ENCODE peak calls at places on chromosomes 16 and 17, in nine cellular contexts. N, L, W, I, S, H, V, T and Y are unnamed samples.

GRCh38 chr17:47254403-47254943 is 846 bp downstream of the ITGB3 start:
- DNase-seq in N (no peak), H (no peak), W (no peak), I (no peak), T (no peak), V (no peak), S (no peak), L (no peak), Y (no peak)

GRCh38 chr17:9981344-9981915 is 76.4 kb upstream of the RCVRN start:
- DNase-seq in S (no peak), I (no peak), L (no peak), W (no peak), N (no peak), H (no peak), T (no peak), V (no peak), Y (no peak)

GRCh38 chr16:78175287-78175686 is 75.8 kb downstream of the WWOX start:
- DNase-seq in V (no peak), H (no peak), W (no peak), T (no peak), S (no peak), N (no peak), I (no peak), L (no peak), Y (no peak)

GRCh38 chr16:58652741-58653140 is 23.1 kb upstream of the CNOT1 start:
- DNase-seq in W (no peak), T (no peak), H (no peak), L (no peak), N (no peak), V (no peak), S (no peak), I (peak; percentile 57), Y (no peak)

GRCh38 chr16:67845291-67846062 is 1.3 kb upstream of the NUTF2 start:
- DNase-seq in N (no peak), L (no peak), W (no peak), S (no peak), I (no peak), T (no peak), H (no peak), V (no peak), Y (no peak)

GRCh38 chr16:49747654-49748053 is 108.3 kb downstream of the ZNF423 start:
- DNase-seq in I (no peak), N (no peak), V (no peak), H (no peak), L (no peak), T (no peak), S (no peak), W (no peak), Y (no peak)

GRCh38 chr17:36148559-36149295 is 27.7 kb downstream of the TBC1D3B start:
- DNase-seq in L (peak; percentile 67), N (peak; percentile 18), I (peak; percentile 53), V (peak; percentile 51), T (peak; percentile 73), S (peak; percentile 95), H (peak; percentile 41), W (peak; percentile 74), Y (no peak)

GRCh38 chr17:29784661-29785060 is 145.4 kb downstream of the SSH2 start:
- DNase-seq in S (no peak), N (no peak), W (no peak), H (no peak), T (no peak), V (no peak), I (no peak), L (peak; percentile 12), Y (no peak)

GRCh38 chr17:16463341-16464000 is 28.5 kb downstream of the LRRC75A start:
- DNase-seq in T (no peak), S (peak; percentile 85), L (peak; percentile 70), V (peak; percentile 60), I (peak; percentile 90), W (peak; percentile 90), N (no peak), H (no peak), Y (no peak)

GRCh38 chr17:40358323-40359038 is 6.1 kb downstream of the GJD3 start:
- DNase-seq in L (peak; percentile 84), T (peak; percentile 94), V (peak; percentile 87), I (peak; percentile 93), S (peak; percentile 97), W (peak; percentile 93), H (peak; percentile 92), N (peak; percentile 90), Y (no peak)

GRCh38 chr16:89374393-89374948 is 115.9 kb downstream of the ANKRD11 start:
- DNase-seq in L (no peak), N (no peak), W (no peak), V (peak; percentile 44), T (no peak), I (no peak), S (no peak), H (no peak), Y (no peak)

GRCh38 chr17:77884019-77884418 is 74.5 kb upstream of the TNRC6C start:
- DNase-seq in S (peak; percentile 82), L (no peak), H (no peak), I (no peak), V (no peak), W (no peak), N (no peak), T (no peak), Y (no peak)

GRCh38 chr17:4635823-4636375 is 5.6 kb downstream of the ALOX15 start:
- DNase-seq in V (no peak), I (no peak), W (peak; percentile 20), L (no peak), S (no peak), T (peak; percentile 32), H (no peak), N (no peak), Y (no peak)

GRCh38 chr16:70694088-70694487 is 8.2 kb upstream of the MTSS2 start:
- DNase-seq in I (peak; percentile 77), N (no peak), L (no peak), T (peak; percentile 69), V (no peak), S (no peak), W (peak; percentile 41), H (no peak), Y (no peak)

GRCh38 chr16:22641030-22641671 is 130.5 kb downstream of the NPIPB5 start:
- DNase-seq in N (no peak), S (no peak), L (peak; percentile 37), H (no peak), T (no peak), V (no peak), I (no peak), W (no peak), Y (no peak)

GRCh38 chr16:47695746-47696145 is 234.6 kb downstream of the PHKB start:
- DNase-seq in T (no peak), N (no peak), W (no peak), I (no peak), L (peak; percentile 77), H (no peak), V (no peak), S (no peak), Y (no peak)

GRCh38 chr16:2990891-2991290 is 10.6 kb upstream of the PKMYT1 start:
- DNase-seq in L (no peak), T (no peak), N (no peak), S (no peak), H (no peak), W (no peak), I (no peak), V (no peak), Y (no peak)

GRCh38 chr16:56295059-56295673 is 103.9 kb downstream of the GNAO1 start:
- DNase-seq in S (no peak), V (no peak), I (no peak), N (no peak), L (no peak), W (no peak), H (no peak), T (no peak), Y (no peak)

GRCh38 chr16:1326380-1326779 is 7.1 kb upstream of the BAIAP3 start:
- DNase-seq in V (no peak), I (no peak), N (no peak), W (no peak), T (no peak), H (no peak), S (no peak), L (no peak), Y (no peak)

GRCh38 chr17:27296427-27296979 is 2.6 kb downstream of the WSB1 start:
- DNase-seq in I (no peak), L (peak; percentile 41), T (no peak), H (no peak), S (no peak), V (no peak), N (no peak), W (no peak), Y (no peak)

DNA sequence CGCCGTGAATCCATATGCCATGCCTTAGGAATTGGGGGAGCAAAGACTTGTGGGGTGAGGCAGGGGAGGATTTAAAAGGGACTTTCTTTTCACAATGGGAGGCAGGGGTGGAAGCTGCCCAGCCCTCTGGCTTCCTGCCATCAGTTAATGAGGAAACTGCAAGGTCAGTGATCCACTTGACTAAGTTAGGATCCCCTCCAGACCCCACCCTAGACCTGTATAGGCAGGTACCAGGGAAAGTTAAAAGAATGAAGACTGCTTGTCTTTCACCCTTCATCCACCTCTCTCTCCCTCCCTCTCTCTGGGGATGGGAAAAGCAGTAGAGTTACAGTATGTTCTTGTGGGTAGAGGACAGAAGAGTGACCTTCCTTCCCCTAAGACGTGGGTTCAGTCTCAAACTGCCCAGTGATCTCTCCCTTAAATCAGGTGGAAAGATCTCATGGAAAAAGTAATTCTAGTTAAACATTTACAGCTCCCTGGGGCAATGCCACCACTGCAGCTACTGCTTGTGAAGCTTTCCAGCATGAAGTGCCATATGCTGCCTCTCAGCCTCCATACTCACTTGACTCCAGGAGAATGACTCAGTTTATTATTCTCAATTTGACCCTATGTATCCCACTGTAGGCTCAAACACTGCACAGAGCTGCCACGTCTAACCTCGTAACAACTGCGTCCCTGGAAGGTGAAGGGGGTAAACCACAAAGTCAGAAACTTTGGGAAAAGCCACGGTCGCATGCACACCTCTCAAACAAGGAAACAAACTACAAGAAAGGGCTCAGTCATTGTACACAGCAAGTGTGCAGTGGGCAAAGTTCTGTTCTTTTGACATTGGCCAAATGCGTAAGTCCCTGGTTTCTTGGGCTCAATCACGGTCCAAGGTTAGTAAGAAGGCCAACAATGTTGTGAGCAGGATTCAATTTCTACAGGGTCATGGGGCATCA is 1.2 kb downstream of the COA3 start:
- DNase-seq in H (no peak), S (no peak), I (no peak), T (no peak), V (no peak), W (peak; percentile 71), N (no peak), L (no peak), Y (no peak)
- TF ChIP-seq POLR2A in H (no peak), S (no peak), I (no peak), T (no peak), V (no peak), W (peak; percentile 92), N (no peak), L (no peak), Y (no peak)

GRCh38 chr17:6779411-6779810 is 3.4 kb downstream of the FBXO39 start:
- DNase-seq in V (no peak), N (no peak), S (no peak), T (no peak), I (no peak), H (no peak), W (no peak), L (no peak), Y (no peak)
- H3K27me3 ChIP-seq in V (peaks cover 32% of the 10 kb centered on the region), N (no peaks in the 10 kb centered on the region), S (peaks cover 48% of the 10 kb centered on the region), T (no peaks in the 10 kb centered on the region), I (no peaks in the 10 kb centered on the region), H (no peaks in the 10 kb centered on the region), W (peaks cover 42% of the 10 kb centered on the region), L (peaks cover 36% of the 10 kb centered on the region), Y (no peaks in the 10 kb centered on the region)

GRCh38 chr17:50117202-50118040 is 12.5 kb downstream of the SAMD14 start:
- DNase-seq in I (peak; percentile 66), H (no peak), W (peak; percentile 68), L (peak; percentile 60), V (peak; percentile 47), S (peak; percentile 87), T (peak; percentile 83), N (no peak), Y (no peak)
- H3K4me3 ChIP-seq in I (no peak overlapping the region), H (no peak overlapping the region), W (no peak overlapping the region), L (no peak overlapping the region), V (no peak overlapping the region), S (peak overlapping the region; percentile 12), T (no peak overlapping the region), N (peak overlapping the region; percentile 21), Y (no peak overlapping the region)

GRCh38 chr17:74873036-74873873 is 461 bp upstream of the FDXR start:
- DNase-seq in H (peak; percentile 100), W (peak; percentile 100), I (peak; percentile 100), V (peak; percentile 99), N (peak; percentile 100), S (peak; percentile 99), L (peak; percentile 100), T (peak; percentile 100), Y (peak; percentile 98)
- TF ChIP-seq POLR2A in H (peak; percentile 94), W (peak; percentile 97), I (peak; percentile 96), V (peak; percentile 96), N (peak; percentile 88), S (peak; percentile 83), L (peak; percentile 88), T (peak; percentile 96), Y (peak; percentile 88)